ENCODE peak calls at places on chromosome 20, in seven cellular contexts. R is esophagus muscularis mucosa; I is activated CD4-positive, CD25-positive, alpha-beta regulatory T cell; J is frontal cortex; G is heart left ventricle; A is NCI-H2171 treated with DMSO at 0.1 percent for 48 hours; T is neural crest cell. E is an unnamed sample.

GRCh38 chr20:24809606-24810005 is 139.5 kb upstream of the CST7 start:
- DNase-seq in R (no peak), I (no peak), J (no peak), G (no peak), A (no peak), T (no peak), E (no peak)

GRCh38 chr20:36498386-36499179 is 42.7 kb upstream of the MYL9 start:
- DNase-seq in R (no peak), I (no peak), J (no peak), G (peak; percentile 84), A (no peak), T (no peak), E (no peak)

GRCh38 chr20:63102720-63103375 is 96.1 kb upstream of the BHLHE23 start:
- DNase-seq in R (no peak), I (peak; percentile 36), J (peak; percentile 63), G (peak; percentile 40), A (no peak), T (no peak), E (no peak)

GRCh38 chr20:4227085-4227821 is 211.9 kb upstream of the RNF24 start:
- DNase-seq in R (no peak), I (no peak), J (no peak), G (peak; percentile 38), A (peak; percentile 79), T (no peak), E (no peak)

GRCh38 chr20:21373436-21373835 is 23.9 kb downstream of the NKX2-4 start:
- DNase-seq in R (no peak), I (no peak), J (no peak), G (no peak), A (no peak), T (no peak), E (no peak)

GRCh38 chr20:40339661-40340449 is 349.2 kb downstream of the MAFB start:
- DNase-seq in R (peak; percentile 86), I (no peak), J (no peak), G (peak; percentile 68), A (no peak), T (no peak), E (peak; percentile 65)

GRCh38 chr20:49770634-49771033 is 42.0 kb upstream of the SLC9A8 start:
- DNase-seq in R (no peak), I (no peak), J (no peak), G (no peak), A (no peak), T (no peak), E (no peak)

GRCh38 chr20:7355056-7355455 is 585.2 kb downstream of the HAO1 start:
- DNase-seq in R (no peak), I (no peak), J (no peak), G (no peak), A (no peak), T (no peak), E (no peak)

GRCh38 chr20:42763015-42763414 is 426.7 kb downstream of the PTPRT start:
- DNase-seq in R (no peak), I (no peak), J (no peak), G (no peak), A (no peak), T (no peak), E (no peak)

GRCh38 chr20:52454660-52455059 is 263.1 kb upstream of the ZFP64 start:
- DNase-seq in R (no peak), I (no peak), J (no peak), G (no peak), A (no peak), T (no peak), E (no peak)

GRCh38 chr20:35007891-35008290 is 52.2 kb downstream of the MYH7B start:
- DNase-seq in R (no peak), I (no peak), J (no peak), G (no peak), A (no peak), T (no peak), E (peak; percentile 53)

E was measured in sciatic nerve.